ENCODE peak calls at places on chromosomes 6 and 20, in four cellular contexts. R, V, Q and X are unnamed samples.

GRCh38 chr20:35462351-35462750 is 7.0 kb downstream of the CEP250 start:
- DNase-seq in R (no peak), Q (no peak), V (no peak), X (no peak)

GRCh38 chr6:143759666-143760065 is 81.9 kb downstream of the PHACTR2 start:
- DNase-seq in Q (no peak), V (no peak), R (peak), X (no peak)

GRCh38 chr20:50340586-50340985 is 150.0 kb downstream of the CEBPB start:
- DNase-seq in V (no peak), R (no peak), Q (no peak), X (no peak)

GRCh38 chr20:50855498-50856474 is 60.9 kb downstream of the BCAS4 start:
- DNase-seq in V (no peak), Q (peak), R (no peak), X (peak)

GRCh38 chr20:50054626-50055511 is 58.1 kb downstream of the UBE2V1 start:
- DNase-seq in R (peak), V (peak), Q (peak), X (peak)

GRCh38 chr6:35040398-35040797 is 100.7 kb downstream of the TCP11 start:
- DNase-seq in R (no peak), V (no peak), Q (no peak), X (no peak)

GRCh38 chr20:33862709-33863403 is 51.7 kb downstream of the CHMP4B start:
- DNase-seq in Q (peak), V (peak), R (peak), X (no peak)

GRCh38 chr6:19812512-19813119 is 24.6 kb upstream of the ID4 start:
- DNase-seq in V (no peak), Q (peak), R (peak), X (no peak)

GRCh38 chr6:80088637-80089036 is 17.8 kb upstream of the BCKDHB start:
- DNase-seq in R (no peak), V (no peak), Q (no peak), X (no peak)

GRCh38 chr6:75290558-75290957 is 6.0 kb upstream of the TMEM30A start:
- DNase-seq in R (no peak), Q (no peak), V (no peak), X (no peak)

GRCh38 chr6:169978615-169979161 is 227.3 kb downstream of the ERMARD start:
- DNase-seq in Q (no peak), V (peak), R (no peak), X (no peak)

GRCh38 chr6:42831237-42831636 is 48.2 kb upstream of the RPL7L1 start:
- DNase-seq in Q (no peak), V (no peak), R (no peak), X (no peak)

GRCh38 chr6:135906542-135906941 is 55.0 kb downstream of the PDE7B start:
- DNase-seq in Q (no peak), V (no peak), R (peak), X (no peak)

GRCh38 chr20:19370076-19371075 is 157.9 kb downstream of the SLC24A3 start:
- DNase-seq in Q (no peak), R (no peak), V (no peak), X (no peak)

GRCh38 chr6:139882977-139883728 is 508.7 kb upstream of the CITED2 start:
- DNase-seq in R (peak), Q (no peak), V (no peak), X (no peak)

GRCh38 chr20:2006452-2007381 is 12.9 kb upstream of the PDYN start:
- DNase-seq in Q (no peak), R (peak), V (no peak), X (no peak)

GRCh38 chr6:108193120-108193519 is 27.3 kb downstream of the NR2E1 start:
- DNase-seq in Q (no peak), V (no peak), R (no peak), X (no peak)

GRCh38 chr20:14992961-14993360 is 655.5 kb upstream of the FLRT3 start:
- DNase-seq in R (no peak), Q (no peak), V (no peak), X (no peak)

GRCh38 chr6:39076993-39077535 is 28.5 kb downstream of the GLP1R start:
- DNase-seq in V (no peak), R (no peak), Q (no peak), X (no peak)

GRCh38 chr6:73308712-73309533 is 45.2 kb downstream of the DPPA5 start:
- DNase-seq in R (peak), Q (no peak), V (no peak), X (no peak)

GRCh38 chr6:137210903-137211302 is 8.3 kb downstream of the IFNGR1 start:
- DNase-seq in V (no peak), Q (no peak), R (peak), X (no peak)

GRCh38 chr6:136517582-136517981 is 32.6 kb downstream of the MAP7 start:
- DNase-seq in V (no peak), R (no peak), Q (no peak), X (no peak)